ENCODE peak calls at places on chromosomes 4 and X, in six cellular contexts. One of them, this sample, is unnamed.

GRCh38 chr4:8534129-8534528 is 46.1 kb upstream of the GPR78 start:
- DNase-seq in ovary: peak; percentile 33
- DNase-seq in lower lobe of right lung: no peak
- DNase-seq in mucosa of descending colon: peak; percentile 64
- DNase-seq in thoracic aorta: no peak
- DNase-seq in astrocyte: peak; percentile 58
- DNase-seq in this sample: no peak

GRCh38 chr4:133151301-133151680 is 2.2 kb downstream of the PCDH10 start:
- DNase-seq in mucosa of descending colon: no peak
- DNase-seq in astrocyte: peak; percentile 30
- DNase-seq in thoracic aorta: no peak
- DNase-seq in ovary: peak; percentile 25
- DNase-seq in lower lobe of right lung: no peak
- DNase-seq in this sample: peak; percentile 66

GRCh38 chr4:129355031-129355430 is 259.1 kb downstream of the C4orf33 start:
- DNase-seq in mucosa of descending colon: no peak
- DNase-seq in thoracic aorta: no peak
- DNase-seq in lower lobe of right lung: no peak
- DNase-seq in astrocyte: no peak
- DNase-seq in ovary: no peak
- DNase-seq in this sample: no peak

GRCh38 chr4:87949961-87950360 is 25.6 kb upstream of the SPP1 start:
- DNase-seq in lower lobe of right lung: no peak
- DNase-seq in mucosa of descending colon: peak; percentile 14
- DNase-seq in thoracic aorta: no peak
- DNase-seq in astrocyte: peak; percentile 63
- DNase-seq in ovary: no peak
- DNase-seq in this sample: no peak

GRCh38 chrX:2967998-2968909 is 38.1 kb upstream of the ARSH start:
- DNase-seq in astrocyte: peak; percentile 70
- DNase-seq in ovary: no peak
- DNase-seq in mucosa of descending colon: no peak
- DNase-seq in lower lobe of right lung: no peak
- DNase-seq in thoracic aorta: no peak
- DNase-seq in this sample: no peak

GRCh38 chr4:184099541-184099966 is 118.1 kb downstream of the ENPP6 start:
- DNase-seq in astrocyte: no peak
- DNase-seq in lower lobe of right lung: no peak
- DNase-seq in ovary: no peak
- DNase-seq in thoracic aorta: no peak
- DNase-seq in mucosa of descending colon: no peak
- DNase-seq in this sample: peak; percentile 56

GRCh38 chr4:48939785-48940184 is 33.2 kb upstream of the OCIAD2 start:
- DNase-seq in astrocyte: peak; percentile 93
- DNase-seq in mucosa of descending colon: no peak
- DNase-seq in lower lobe of right lung: no peak
- DNase-seq in thoracic aorta: no peak
- DNase-seq in ovary: no peak
- DNase-seq in this sample: no peak

GRCh38 chr4:38730830-38731646 is 51.8 kb downstream of the TLR10 start:
- DNase-seq in astrocyte: peak; percentile 97
- DNase-seq in mucosa of descending colon: peak; percentile 93
- DNase-seq in ovary: peak; percentile 89
- DNase-seq in lower lobe of right lung: peak; percentile 87
- DNase-seq in thoracic aorta: peak; percentile 33
- DNase-seq in this sample: peak; percentile 90

GRCh38 chr4:14254252-14254651 is 626.7 kb upstream of the BOD1L1 start:
- DNase-seq in astrocyte: peak; percentile 11
- DNase-seq in ovary: peak; percentile 29
- DNase-seq in mucosa of descending colon: peak; percentile 45
- DNase-seq in thoracic aorta: no peak
- DNase-seq in lower lobe of right lung: peak; percentile 55
- DNase-seq in this sample: peak; percentile 61

GRCh38 chr4:168694669-168695068 is 197.8 kb downstream of the PALLD start:
- DNase-seq in mucosa of descending colon: no peak
- DNase-seq in lower lobe of right lung: no peak
- DNase-seq in thoracic aorta: no peak
- DNase-seq in ovary: no peak
- DNase-seq in astrocyte: peak; percentile 92
- DNase-seq in this sample: no peak

GRCh38 chrX:47129879-47130358 is 14.6 kb downstream of the NDUFB11 start:
- DNase-seq in thoracic aorta: no peak
- DNase-seq in ovary: no peak
- DNase-seq in astrocyte: no peak
- DNase-seq in lower lobe of right lung: no peak
- DNase-seq in mucosa of descending colon: no peak
- DNase-seq in this sample: no peak

GRCh38 chr4:16382571-16382970 is 156.3 kb upstream of the TAPT1 start:
- DNase-seq in thoracic aorta: no peak
- DNase-seq in mucosa of descending colon: no peak
- DNase-seq in astrocyte: no peak
- DNase-seq in lower lobe of right lung: no peak
- DNase-seq in ovary: no peak
- DNase-seq in this sample: no peak

GRCh38 chr4:143482753-143483362 is 30.6 kb upstream of the SMARCA5 start:
- DNase-seq in mucosa of descending colon: peak; percentile 44
- DNase-seq in lower lobe of right lung: no peak
- DNase-seq in astrocyte: peak; percentile 27
- DNase-seq in thoracic aorta: no peak
- DNase-seq in ovary: no peak
- DNase-seq in this sample: no peak

GRCh38 chrX:136041254-136041812 is 56.1 kb downstream of the SLC9A6 start:
- DNase-seq in mucosa of descending colon: no peak
- DNase-seq in lower lobe of right lung: no peak
- DNase-seq in ovary: no peak
- DNase-seq in astrocyte: no peak
- DNase-seq in thoracic aorta: no peak
- DNase-seq in this sample: no peak

GRCh38 chrX:3713937-3714434 is 537 bp upstream of the PRKX start:
- DNase-seq in lower lobe of right lung: no peak
- DNase-seq in mucosa of descending colon: peak; percentile 31
- DNase-seq in thoracic aorta: no peak
- DNase-seq in ovary: no peak
- DNase-seq in astrocyte: no peak
- DNase-seq in this sample: no peak

GRCh38 chr4:57136281-57136680 is 26.1 kb upstream of the IGFBP7 start:
- DNase-seq in astrocyte: peak; percentile 78
- DNase-seq in ovary: no peak
- DNase-seq in thoracic aorta: no peak
- DNase-seq in lower lobe of right lung: no peak
- DNase-seq in mucosa of descending colon: no peak
- DNase-seq in this sample: no peak

GRCh38 chrX:71282514-71283408 is 674 bp upstream of the NONO start:
- DNase-seq in thoracic aorta: no peak
- DNase-seq in astrocyte: peak; percentile 58
- DNase-seq in mucosa of descending colon: peak; percentile 12
- DNase-seq in ovary: no peak
- DNase-seq in lower lobe of right lung: no peak
- DNase-seq in this sample: no peak

GRCh38 chrX:72121381-72121780 is 10.3 kb downstream of the RTL5 start:
- DNase-seq in thoracic aorta: peak; percentile 19
- DNase-seq in mucosa of descending colon: peak; percentile 51
- DNase-seq in ovary: no peak
- DNase-seq in lower lobe of right lung: peak; percentile 65
- DNase-seq in astrocyte: peak; percentile 77
- DNase-seq in this sample: no peak

GRCh38 chr4:119932277-119932676 is 134.4 kb downstream of the MAD2L1 start:
- DNase-seq in astrocyte: no peak
- DNase-seq in thoracic aorta: no peak
- DNase-seq in lower lobe of right lung: no peak
- DNase-seq in ovary: no peak
- DNase-seq in mucosa of descending colon: no peak
- DNase-seq in this sample: no peak

GRCh38 chr4:151324449-151325319 is 721 bp downstream of the SH3D19 start:
- DNase-seq in mucosa of descending colon: peak; percentile 90
- DNase-seq in lower lobe of right lung: peak; percentile 50
- DNase-seq in thoracic aorta: no peak
- DNase-seq in ovary: peak; percentile 60
- DNase-seq in astrocyte: peak; percentile 61
- DNase-seq in this sample: peak; percentile 59

GRCh38 chr4:55947912-55948725 is 626 bp upstream of the CEP135 start:
- DNase-seq in mucosa of descending colon: peak; percentile 29
- DNase-seq in ovary: no peak
- DNase-seq in lower lobe of right lung: no peak
- DNase-seq in thoracic aorta: no peak
- DNase-seq in astrocyte: peak; percentile 94
- DNase-seq in this sample: no peak

GRCh38 chr4:87574996-87575395 is 33.3 kb upstream of the DSPP start:
- DNase-seq in ovary: no peak
- DNase-seq in thoracic aorta: no peak
- DNase-seq in lower lobe of right lung: no peak
- DNase-seq in mucosa of descending colon: no peak
- DNase-seq in astrocyte: no peak
- DNase-seq in this sample: no peak

DNA sequence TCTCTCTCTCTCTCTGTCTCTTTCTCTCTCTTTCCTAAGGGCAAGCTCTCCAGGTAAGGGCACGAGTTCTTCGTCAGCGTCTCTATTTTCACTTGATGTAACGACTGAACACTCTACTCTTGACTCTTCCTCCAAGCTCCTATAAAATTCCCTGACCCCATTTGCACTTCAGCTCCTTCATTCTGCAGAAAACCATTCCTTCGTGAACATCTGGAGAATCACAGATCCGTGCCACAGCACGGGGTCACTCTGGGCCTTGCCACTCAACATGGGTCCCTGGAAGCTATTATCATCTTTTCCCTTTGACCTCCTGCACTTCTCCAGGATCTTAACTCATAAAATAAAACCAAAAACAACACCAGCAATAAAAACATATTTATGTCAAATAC is 112.0 kb upstream of the LNX1 start:
- DNase-seq in lower lobe of right lung: no peak
- DNase-seq in astrocyte: no peak
- DNase-seq in ovary: no peak
- DNase-seq in mucosa of descending colon: no peak
- DNase-seq in thoracic aorta: no peak
- DNase-seq in this sample: no peak
- H3K4me3 ChIP-seq in lower lobe of right lung: peak overlapping the region; percentile 36
- H3K4me3 ChIP-seq in astrocyte: peak overlapping the region; percentile 37
- H3K4me3 ChIP-seq in ovary: no peak overlapping the region
- H3K4me3 ChIP-seq in mucosa of descending colon: no peak overlapping the region
- H3K4me3 ChIP-seq in thoracic aorta: peak overlapping the region; percentile 60
- H3K4me3 ChIP-seq in this sample: no peak overlapping the region

GRCh38 chr4:965048-965765 is 8.2 kb downstream of the DGKQ start:
- DNase-seq in lower lobe of right lung: no peak
- DNase-seq in thoracic aorta: no peak
- DNase-seq in mucosa of descending colon: no peak
- DNase-seq in astrocyte: no peak
- DNase-seq in ovary: no peak
- DNase-seq in this sample: no peak

GRCh38 chr4:964346-965025 is 8.9 kb downstream of the DGKQ start:
- DNase-seq in thoracic aorta: no peak
- DNase-seq in lower lobe of right lung: no peak
- DNase-seq in mucosa of descending colon: no peak
- DNase-seq in ovary: no peak
- DNase-seq in astrocyte: no peak
- DNase-seq in this sample: no peak

GRCh38 chr4:962231-963208 is 10.8 kb downstream of the DGKQ start:
- DNase-seq in mucosa of descending colon: peak; percentile 84
- DNase-seq in lower lobe of right lung: peak; percentile 47
- DNase-seq in astrocyte: no peak
- DNase-seq in ovary: no peak
- DNase-seq in thoracic aorta: no peak
- DNase-seq in this sample: no peak

GRCh38 chr4:961651-962230 is 11.6 kb downstream of the DGKQ start:
- DNase-seq in lower lobe of right lung: no peak
- DNase-seq in astrocyte: no peak
- DNase-seq in ovary: no peak
- DNase-seq in thoracic aorta: no peak
- DNase-seq in mucosa of descending colon: peak; percentile 76
- DNase-seq in this sample: no peak

DNA sequence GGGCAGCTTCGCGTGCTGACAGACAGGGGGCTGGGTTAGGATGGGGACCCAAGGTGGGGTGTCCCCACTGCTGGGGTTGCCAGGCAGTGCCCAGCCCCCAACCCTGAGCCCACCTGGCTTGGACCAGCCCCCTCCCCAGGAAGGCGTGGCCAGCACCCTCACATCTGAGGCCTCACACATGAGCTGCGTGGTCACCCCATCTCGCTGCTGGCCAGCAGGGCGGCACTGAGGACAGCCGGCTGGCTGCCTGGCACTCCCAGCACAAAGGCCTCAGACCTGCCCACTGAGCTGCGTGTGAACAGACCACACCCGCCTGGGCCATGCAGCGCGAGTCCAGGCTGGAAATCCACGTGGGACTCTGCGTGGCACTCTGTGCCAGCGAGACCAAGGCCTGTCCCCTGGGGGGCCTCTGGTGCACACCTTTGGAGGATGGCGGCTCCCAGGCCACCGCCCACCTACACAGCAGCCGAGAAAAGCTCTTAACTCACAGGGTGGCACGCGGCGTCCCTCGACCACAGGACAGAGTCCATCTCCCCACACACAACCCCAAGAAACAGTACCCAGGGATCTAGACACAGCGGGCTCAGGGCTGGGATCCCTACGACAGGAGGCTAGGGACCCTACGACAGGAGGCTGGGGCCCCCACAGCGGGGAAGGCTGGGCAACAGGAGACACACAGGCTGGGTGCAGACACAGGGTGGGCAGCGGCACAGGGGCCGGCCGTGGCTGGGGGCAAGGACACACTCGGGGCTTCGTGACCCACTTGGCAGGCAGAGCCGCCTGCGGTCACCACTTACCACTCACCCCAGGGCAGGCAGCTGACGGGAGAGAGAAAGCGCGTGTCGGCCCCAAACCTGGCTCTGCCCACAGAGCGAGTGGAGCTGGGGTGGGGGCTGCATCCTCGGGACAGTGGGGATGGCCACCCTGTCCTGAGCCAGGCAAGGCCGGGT is 9.8 kb downstream of the DGKQ start:
- DNase-seq in lower lobe of right lung: peak; percentile 37
- DNase-seq in thoracic aorta: no peak
- DNase-seq in ovary: no peak
- DNase-seq in astrocyte: no peak
- DNase-seq in mucosa of descending colon: peak; percentile 51
- DNase-seq in this sample: no peak
- TF ChIP-seq CTCF in lower lobe of right lung: no peak
- TF ChIP-seq CTCF in thoracic aorta: no peak
- TF ChIP-seq CTCF in ovary: no peak
- TF ChIP-seq CTCF in astrocyte: no peak
- TF ChIP-seq CTCF in mucosa of descending colon: no peak
- TF ChIP-seq CTCF in this sample: no peak

GRCh38 chr4:112514449-112515277 is 1.3 kb downstream of the NEUROG2 start:
- DNase-seq in lower lobe of right lung: no peak
- DNase-seq in mucosa of descending colon: no peak
- DNase-seq in ovary: no peak
- DNase-seq in astrocyte: no peak
- DNase-seq in thoracic aorta: no peak
- DNase-seq in this sample: peak; percentile 42
- H3K4me3 ChIP-seq in lower lobe of right lung: peak overlapping the region; percentile 59
- H3K4me3 ChIP-seq in mucosa of descending colon: no peak overlapping the region
- H3K4me3 ChIP-seq in ovary: peak overlapping the region; percentile 8
- H3K4me3 ChIP-seq in astrocyte: peak overlapping the region; percentile 54
- H3K4me3 ChIP-seq in thoracic aorta: peak overlapping the region; percentile 83
- H3K4me3 ChIP-seq in this sample: peak overlapping the region; percentile 45

GRCh38 chr4:146545102-146545501 is 23.4 kb upstream of the SLC10A7 start:
- DNase-seq in thoracic aorta: no peak
- DNase-seq in lower lobe of right lung: no peak
- DNase-seq in mucosa of descending colon: peak; percentile 7
- DNase-seq in astrocyte: no peak
- DNase-seq in ovary: no peak
- DNase-seq in this sample: peak; percentile 30
- TF ChIP-seq CTCF in thoracic aorta: no peak
- TF ChIP-seq CTCF in lower lobe of right lung: peak; percentile 16
- TF ChIP-seq CTCF in mucosa of descending colon: no peak
- TF ChIP-seq CTCF in astrocyte: peak; percentile 28
- TF ChIP-seq CTCF in ovary: no peak
- TF ChIP-seq CTCF in this sample: peak; percentile 64

This sample was measured in WERI-Rb-1.